ENCODE peak calls at places on chromosomes 12 and 14, in four cellular contexts. Z is substantia nigra, Y is fibroblast of pulmonary artery, D is ELR. N is an unnamed sample.

GRCh38 chr12:113384778-113385177 is 18.9 kb downstream of the SDS start:
- DNase-seq in D (no peak), Y (no peak), Z (no peak), N (no peak)

GRCh38 chr14:93994919-93995682 is 2.0 kb upstream of the CCDC197 start:
- DNase-seq in Y (peak; percentile 45), D (peak; percentile 87), Z (no peak), N (no peak)

GRCh38 chr12:97308576-97309198 is 153.9 kb upstream of the RMST start:
- DNase-seq in Z (no peak), D (peak; percentile 43), Y (peak; percentile 78), N (no peak)

GRCh38 chr12:3534511-3534910 is 43.5 kb downstream of the PRMT8 start:
- DNase-seq in D (no peak), Z (no peak), Y (no peak), N (no peak)

GRCh38 chr14:101790232-101790631 is 28.7 kb downstream of the PPP2R5C start:
- DNase-seq in Z (no peak), Y (no peak), D (no peak), N (no peak)

GRCh38 chr14:62914025-62914424 is 131.2 kb downstream of the KCNH5 start:
- DNase-seq in Y (peak; percentile 4), Z (no peak), D (peak; percentile 16), N (no peak)

GRCh38 chr12:65925626-65926025 is 101.3 kb downstream of the HMGA2 start:
- DNase-seq in D (no peak), Y (no peak), Z (no peak), N (no peak)

GRCh38 chr14:64296561-64296960 is 2.4 kb upstream of the ESR2 start:
- DNase-seq in D (peak; percentile 44), Y (peak; percentile 77), Z (no peak), N (no peak)

GRCh38 chr12:75913502-75914110 is 118.0 kb downstream of the PHLDA1 start:
- DNase-seq in Y (peak; percentile 46), D (no peak), Z (no peak), N (no peak)

GRCh38 chr14:31402764-31403163 is 17.6 kb downstream of the HEATR5A start:
- DNase-seq in Y (no peak), D (no peak), Z (no peak), N (no peak)

GRCh38 chr14:50823763-50824636 is 7.0 kb downstream of the NIN start:
- DNase-seq in Y (no peak), Z (no peak), D (no peak), N (no peak)

GRCh38 chr14:93957333-93957710 is 19.0 kb downstream of the ASB2 start:
- DNase-seq in Z (no peak), Y (no peak), D (no peak), N (no peak)

GRCh38 chr12:114164354-114164753 is 198.2 kb upstream of the RBM19 start:
- DNase-seq in Y (no peak), D (no peak), Z (no peak), N (no peak)

GRCh38 chr14:42045393-42045792 is 438.7 kb downstream of the LRFN5 start:
- DNase-seq in D (peak; percentile 12), Y (peak; percentile 6), Z (no peak), N (no peak)

N was measured in GM19239.